ENCODE peak calls at places on chromosomes 13 and 19, in four cellular contexts. One of them, this sample, is unnamed.

GRCh38 chr13:93476175-93476574 is 249.6 kb downstream of the GPC6 start:
- DNase-seq in ovary: no peak
- DNase-seq in mucosa of descending colon: no peak
- DNase-seq in astrocyte of the spinal cord: peak
- DNase-seq in this sample: peak

GRCh38 chr13:32585625-32586021 is 629 bp upstream of the PDS5B start:
- DNase-seq in ovary: peak
- DNase-seq in mucosa of descending colon: peak
- DNase-seq in astrocyte of the spinal cord: no peak
- DNase-seq in this sample: no peak

GRCh38 chr19:38057954-38058690 is 151.1 kb downstream of the SIPA1L3 start:
- DNase-seq in ovary: no peak
- DNase-seq in mucosa of descending colon: peak
- DNase-seq in astrocyte of the spinal cord: no peak
- DNase-seq in this sample: no peak

GRCh38 chr13:35771898-35772297 is 295.4 kb upstream of the MAB21L1 start:
- DNase-seq in ovary: no peak
- DNase-seq in mucosa of descending colon: no peak
- DNase-seq in astrocyte of the spinal cord: peak
- DNase-seq in this sample: peak

GRCh38 chr13:36297259-36297599 is 385 bp downstream of the CCDC169 start:
- DNase-seq in ovary: peak
- DNase-seq in mucosa of descending colon: no peak
- DNase-seq in astrocyte of the spinal cord: peak
- DNase-seq in this sample: peak

GRCh38 chr13:110856941-110857835 is 57.7 kb downstream of the ANKRD10 start:
- DNase-seq in ovary: no peak
- DNase-seq in mucosa of descending colon: no peak
- DNase-seq in astrocyte of the spinal cord: no peak
- DNase-seq in this sample: peak

GRCh38 chr13:27104606-27105005 is 67.0 kb downstream of the USP12 start:
- DNase-seq in ovary: no peak
- DNase-seq in mucosa of descending colon: no peak
- DNase-seq in astrocyte of the spinal cord: no peak
- DNase-seq in this sample: no peak

GRCh38 chr13:51453308-51453958 is 597 bp upstream of the INTS6 start:
- DNase-seq in ovary: peak
- DNase-seq in mucosa of descending colon: peak
- DNase-seq in astrocyte of the spinal cord: no peak
- DNase-seq in this sample: no peak

GRCh38 chr19:18520848-18521691 is 800 bp downstream of the ELL start:
- DNase-seq in ovary: peak
- DNase-seq in mucosa of descending colon: peak
- DNase-seq in astrocyte of the spinal cord: no peak
- DNase-seq in this sample: no peak

GRCh38 chr13:21897140-21897539 is 226.3 kb downstream of the FGF9 start:
- DNase-seq in ovary: no peak
- DNase-seq in mucosa of descending colon: no peak
- DNase-seq in astrocyte of the spinal cord: no peak
- DNase-seq in this sample: no peak

GRCh38 chr19:16041571-16042386 is 34.5 kb upstream of the TPM4 start:
- DNase-seq in ovary: peak
- DNase-seq in mucosa of descending colon: peak
- DNase-seq in astrocyte of the spinal cord: peak
- DNase-seq in this sample: peak
- H3K4me3 ChIP-seq in ovary: no peak
- H3K4me3 ChIP-seq in mucosa of descending colon: no peak
- H3K4me3 ChIP-seq in astrocyte of the spinal cord: peak
- H3K4me3 ChIP-seq in this sample: peak

GRCh38 chr19:54430306-54431254 is 15.3 kb downstream of the TTYH1 start:
- DNase-seq in ovary: no peak
- DNase-seq in mucosa of descending colon: peak
- DNase-seq in astrocyte of the spinal cord: no peak
- DNase-seq in this sample: no peak
- TF ChIP-seq CTCF in ovary: no peak
- TF ChIP-seq CTCF in mucosa of descending colon: no peak
- TF ChIP-seq CTCF in astrocyte of the spinal cord: peak
- TF ChIP-seq CTCF in this sample: no peak

GRCh38 chr19:752652-753517 is 2.0 kb downstream of the MISP start:
- DNase-seq in ovary: peak
- DNase-seq in mucosa of descending colon: peak
- DNase-seq in astrocyte of the spinal cord: peak
- DNase-seq in this sample: peak

GRCh38 chr19:751501-752341 is 809 bp downstream of the MISP start:
- DNase-seq in ovary: no peak
- DNase-seq in mucosa of descending colon: peak
- DNase-seq in astrocyte of the spinal cord: peak
- DNase-seq in this sample: peak

GRCh38 chr19:748274-748598 is 2.7 kb upstream of the MISP start:
- DNase-seq in ovary: no peak
- DNase-seq in mucosa of descending colon: peak
- DNase-seq in astrocyte of the spinal cord: no peak
- DNase-seq in this sample: no peak

GRCh38 chr19:749811-750210 is 1.1 kb upstream of the MISP start:
- DNase-seq in ovary: no peak
- DNase-seq in mucosa of descending colon: no peak
- DNase-seq in astrocyte of the spinal cord: no peak
- DNase-seq in this sample: no peak

GRCh38 chr19:750640-751423 is at the start of gene MISP:
- DNase-seq in ovary: no peak
- DNase-seq in mucosa of descending colon: peak
- DNase-seq in astrocyte of the spinal cord: no peak
- DNase-seq in this sample: no peak
- H3K4me3 ChIP-seq in ovary: no peak
- H3K4me3 ChIP-seq in mucosa of descending colon: peak
- H3K4me3 ChIP-seq in astrocyte of the spinal cord: no peak
- H3K4me3 ChIP-seq in this sample: no peak

DNA sequence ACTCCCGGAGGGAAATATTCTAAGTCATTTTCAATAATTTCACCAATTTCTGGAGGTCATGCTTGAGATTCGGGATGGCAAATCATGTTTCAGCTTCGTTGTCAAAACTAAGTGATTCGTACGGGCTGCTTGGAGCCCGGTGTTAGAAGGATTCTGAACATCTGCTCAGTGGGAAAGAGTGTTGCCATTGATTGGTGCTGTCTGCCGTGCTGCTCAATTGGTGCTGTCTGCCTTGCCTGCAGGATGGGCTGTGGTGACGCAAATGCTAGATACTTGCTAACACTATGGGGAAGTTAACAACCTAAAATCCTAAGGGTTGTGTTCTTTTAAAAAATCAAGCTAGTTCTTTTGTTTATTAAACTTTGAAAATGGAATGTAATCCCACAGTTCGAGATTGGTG is 17.3 kb upstream of the CACNG8 start:
- DNase-seq in ovary: no peak
- DNase-seq in mucosa of descending colon: no peak
- DNase-seq in astrocyte of the spinal cord: no peak
- DNase-seq in this sample: peak
- TF ChIP-seq CTCF in ovary: no peak
- TF ChIP-seq CTCF in mucosa of descending colon: no peak
- TF ChIP-seq CTCF in astrocyte of the spinal cord: no peak
- TF ChIP-seq CTCF in this sample: no peak

GRCh38 chr19:48658483-48658882 is 12.5 kb upstream of the CA11 start:
- DNase-seq in ovary: no peak
- DNase-seq in mucosa of descending colon: no peak
- DNase-seq in astrocyte of the spinal cord: no peak
- DNase-seq in this sample: no peak

GRCh38 chr19:48663667-48664066 is 9.2 kb downstream of the NTN5 start:
- DNase-seq in ovary: no peak
- DNase-seq in mucosa of descending colon: no peak
- DNase-seq in astrocyte of the spinal cord: no peak
- DNase-seq in this sample: no peak

GRCh38 chr19:48661746-48662145 is 11.1 kb downstream of the NTN5 start:
- DNase-seq in ovary: no peak
- DNase-seq in mucosa of descending colon: no peak
- DNase-seq in astrocyte of the spinal cord: no peak
- DNase-seq in this sample: no peak

GRCh38 chr19:48659768-48660167 is 13.0 kb downstream of the NTN5 start:
- DNase-seq in ovary: no peak
- DNase-seq in mucosa of descending colon: no peak
- DNase-seq in astrocyte of the spinal cord: no peak
- DNase-seq in this sample: peak

DNA sequence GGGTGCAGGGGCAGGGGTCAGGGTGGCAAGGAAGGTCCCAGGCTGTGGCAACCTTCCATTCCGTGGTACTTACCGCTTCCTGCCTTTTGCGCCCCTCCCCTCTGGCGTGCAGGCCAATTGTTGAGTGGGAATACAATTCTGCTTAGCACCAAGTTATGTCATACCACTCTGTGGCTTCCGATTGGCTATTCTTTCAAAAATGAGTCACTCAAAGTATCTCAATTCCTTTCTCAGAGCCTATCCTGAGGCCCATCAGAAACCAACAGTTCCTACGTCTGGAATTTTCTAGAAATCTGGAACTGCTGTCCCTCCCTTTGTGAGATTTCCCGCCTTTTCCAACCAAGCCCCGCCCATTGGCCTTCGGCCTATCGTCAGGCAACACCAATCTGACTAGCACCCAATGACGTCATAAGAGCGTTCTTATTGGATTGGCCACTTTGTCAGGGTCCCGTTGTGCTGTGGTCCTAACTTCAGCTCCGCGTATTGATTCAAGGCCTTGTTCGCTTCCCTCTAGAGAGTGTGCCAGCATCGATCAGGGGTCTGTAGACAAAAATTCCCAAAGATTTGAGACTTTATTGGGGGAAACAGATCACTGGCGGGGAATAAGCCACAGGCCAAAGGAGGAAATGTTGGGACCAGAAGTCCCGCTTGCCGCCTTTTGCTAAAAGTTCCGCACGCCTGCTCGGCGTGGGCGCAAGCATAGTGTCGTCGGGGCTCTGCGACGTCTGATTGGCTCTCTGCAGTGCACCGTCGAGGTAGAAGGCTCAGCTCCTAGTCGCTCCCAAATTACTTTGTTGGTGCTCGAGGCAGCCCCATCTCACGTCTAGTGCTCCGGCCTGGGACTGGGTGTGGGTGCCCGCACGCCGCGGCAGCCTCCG is 11.7 kb downstream of the NTN5 start:
- DNase-seq in ovary: peak
- DNase-seq in mucosa of descending colon: peak
- DNase-seq in astrocyte of the spinal cord: peak
- DNase-seq in this sample: peak
- H3K4me3 ChIP-seq in ovary: no peak
- H3K4me3 ChIP-seq in mucosa of descending colon: no peak
- H3K4me3 ChIP-seq in astrocyte of the spinal cord: no peak
- H3K4me3 ChIP-seq in this sample: no peak

GRCh38 chr19:10332158-10332964 is 968 bp downstream of the RAVER1 start:
- DNase-seq in ovary: no peak
- DNase-seq in mucosa of descending colon: peak
- DNase-seq in astrocyte of the spinal cord: no peak
- DNase-seq in this sample: no peak
- TF ChIP-seq CTCF in ovary: no peak
- TF ChIP-seq CTCF in mucosa of descending colon: no peak
- TF ChIP-seq CTCF in astrocyte of the spinal cord: no peak
- TF ChIP-seq CTCF in this sample: no peak

DNA sequence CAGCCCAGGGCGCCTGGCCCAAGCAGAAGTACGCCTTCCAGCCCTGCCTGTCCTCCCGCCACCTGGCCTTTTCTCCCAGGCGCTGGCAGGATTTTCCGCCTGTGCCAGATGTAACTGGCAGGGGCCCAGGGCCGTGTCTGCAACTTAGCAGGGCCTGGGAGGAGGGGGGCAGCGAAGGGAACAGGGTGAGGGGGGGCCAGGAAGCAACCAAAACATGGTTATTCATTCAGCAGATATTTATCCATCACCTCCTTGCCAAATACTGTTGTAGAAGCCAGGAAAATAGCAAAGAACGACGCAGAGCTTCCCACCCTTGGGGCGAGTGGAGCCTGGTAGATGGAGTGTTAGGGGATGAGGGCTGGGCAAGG is 5.6 kb downstream of the TLE6 start:
- DNase-seq in ovary: peak
- DNase-seq in mucosa of descending colon: peak
- DNase-seq in astrocyte of the spinal cord: peak
- DNase-seq in this sample: peak
- H3K4me3 ChIP-seq in ovary: no peak
- H3K4me3 ChIP-seq in mucosa of descending colon: no peak
- H3K4me3 ChIP-seq in astrocyte of the spinal cord: no peak
- H3K4me3 ChIP-seq in this sample: no peak

GRCh38 chr13:91709180-91709579 is 310.8 kb downstream of the GPC5 start:
- DNase-seq in ovary: no peak
- DNase-seq in mucosa of descending colon: no peak
- DNase-seq in astrocyte of the spinal cord: no peak
- DNase-seq in this sample: no peak
- TF ChIP-seq CTCF in ovary: no peak
- TF ChIP-seq CTCF in mucosa of descending colon: no peak
- TF ChIP-seq CTCF in astrocyte of the spinal cord: no peak
- TF ChIP-seq CTCF in this sample: no peak

GRCh38 chr19:56538761-56539263 is at the start of gene ZFP28:
- DNase-seq in ovary: no peak
- DNase-seq in mucosa of descending colon: peak
- DNase-seq in astrocyte of the spinal cord: no peak
- DNase-seq in this sample: no peak

GRCh38 chr19:56538254-56538760 is 441 bp upstream of the ZFP28 start:
- DNase-seq in ovary: peak
- DNase-seq in mucosa of descending colon: peak
- DNase-seq in astrocyte of the spinal cord: peak
- DNase-seq in this sample: peak

DNA sequence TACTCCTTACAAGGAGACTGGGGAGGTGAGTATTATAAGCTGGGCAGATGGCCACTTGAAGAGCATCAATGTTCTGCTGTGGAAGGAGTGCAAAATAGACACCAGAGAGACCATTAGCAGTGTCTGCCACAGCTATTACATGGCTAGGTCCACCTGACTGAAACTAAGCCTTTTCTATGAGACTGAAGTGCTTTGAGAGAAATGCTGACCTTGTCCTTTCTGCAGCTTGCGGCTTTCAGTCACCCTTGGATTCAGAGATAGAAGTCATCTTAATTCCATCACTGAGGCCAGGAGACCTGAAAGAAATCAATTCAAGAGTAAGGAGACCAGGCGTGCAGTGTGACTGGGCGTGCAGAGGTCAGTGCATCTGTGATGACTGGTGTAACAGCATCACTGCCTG is 1.3 kb upstream of the ZFP28 start:
- DNase-seq in ovary: no peak
- DNase-seq in mucosa of descending colon: no peak
- DNase-seq in astrocyte of the spinal cord: no peak
- DNase-seq in this sample: no peak
- H3K4me3 ChIP-seq in ovary: no peak
- H3K4me3 ChIP-seq in mucosa of descending colon: no peak
- H3K4me3 ChIP-seq in astrocyte of the spinal cord: no peak
- H3K4me3 ChIP-seq in this sample: no peak

GRCh38 chr13:26074706-26075105 is 22.9 kb upstream of the SHISA2 start:
- DNase-seq in ovary: no peak
- DNase-seq in mucosa of descending colon: no peak
- DNase-seq in astrocyte of the spinal cord: peak
- DNase-seq in this sample: no peak
- TF ChIP-seq CTCF in ovary: no peak
- TF ChIP-seq CTCF in mucosa of descending colon: no peak
- TF ChIP-seq CTCF in astrocyte of the spinal cord: peak
- TF ChIP-seq CTCF in this sample: no peak

This sample was measured in fibroblast of mammary gland.